ENCODE peak calls at places on chromosomes 11 and 22, in four cellular contexts. K is mesendoderm, J is psoas muscle, B is HCT116. L is an unnamed sample. For H3K36me3 and H3K27me3, the result is how much of the 10 kb centered on the place peaks cover.

GRCh38 chr22:50408311-50408710 is 65.2 kb downstream of the PPP6R2 start:
- DNase-seq in K (no peak), J (no peak), B (no peak), L (no peak)

GRCh38 chr22:18954333-18954732 is 18.2 kb upstream of the PRODH start:
- DNase-seq in K (peak), J (peak), B (no peak), L (peak)

GRCh38 chr11:128565881-128566280 is 21.5 kb downstream of the ETS1 start:
- DNase-seq in K (peak), J (no peak), B (no peak), L (no peak)

GRCh38 chr11:88229303-88229702 is 54.1 kb upstream of the RAB38 start:
- DNase-seq in K (no peak), J (no peak), B (no peak), L (no peak)

GRCh38 chr11:115301029-115301428 is 203.2 kb downstream of the CADM1 start:
- DNase-seq in K (no peak), J (no peak), B (no peak), L (no peak)

GRCh38 chr11:89347071-89347470 is 144.1 kb downstream of the NOX4 start:
- DNase-seq in K (no peak), J (no peak), B (no peak), L (no peak)

GRCh38 chr11:113907155-113907554 is 2.6 kb downstream of the HTR3B start:
- DNase-seq in K (no peak), J (no peak), B (no peak), L (no peak)

GRCh38 chr22:23856721-23857605 is 712 bp upstream of the SLC2A11 start:
- DNase-seq in K (peak), J (peak), B (no peak), L (peak)

GRCh38 chr11:67312187-67313021 is 9.1 kb downstream of the SSH3 start:
- DNase-seq in K (no peak), J (no peak), B (no peak), L (no peak)

GRCh38 chr11:13769188-13769587 is 100.7 kb downstream of the FAR1 start:
- DNase-seq in K (no peak), J (no peak), B (no peak), L (no peak)

GRCh38 chr11:96033569-96033968 is 109.7 kb upstream of the MTMR2 start:
- DNase-seq in K (no peak), J (no peak), B (no peak), L (no peak)

GRCh38 chr11:312092-312816 is 1.6 kb upstream of the IFITM1 start:
- DNase-seq in K (no peak), J (peak), B (no peak), L (no peak)

GRCh38 chr11:73152861-73153483 is 10.9 kb upstream of the FCHSD2 start:
- DNase-seq in K (no peak), J (no peak), B (no peak), L (peak)

GRCh38 chr22:44451016-44451415 is 47.0 kb downstream of the RTL6 start:
- DNase-seq in K (no peak), J (no peak), B (no peak), L (no peak)

GRCh38 chr22:19615001-19615461 is 90.8 kb upstream of the CLDN5 start:
- DNase-seq in K (no peak), J (no peak), B (no peak), L (peak)

GRCh38 chr11:72813740-72814138 is 472 bp upstream of the ATG16L2 start:
- DNase-seq in K (no peak), J (peak), B (peak), L (no peak)

GRCh38 chr11:68215087-68215445 is 2.0 kb upstream of the KMT5B start:
- DNase-seq in K (no peak), J (no peak), B (no peak), L (peak)

GRCh38 chr22:43113516-43114251 is 3.1 kb downstream of the BIK start:
- DNase-seq in K (no peak), J (no peak), B (no peak), L (no peak)

GRCh38 chr11:116379185-116379828 is 393.5 kb downstream of the BUD13 start:
- DNase-seq in K (peak), J (no peak), B (no peak), L (peak)

GRCh38 chr11:103051986-103052385 is 40.0 kb downstream of the DCUN1D5 start:
- DNase-seq in K (no peak), J (no peak), B (no peak), L (no peak)

GRCh38 chr11:73189315-73189714 is 28.8 kb upstream of the P2RY2 start:
- DNase-seq in K (no peak), J (no peak), B (no peak), L (no peak)

GRCh38 chr22:43706151-43706550 is 106.0 kb downstream of the EFCAB6 start:
- DNase-seq in K (peak), J (no peak), B (no peak), L (no peak)

GRCh38 chr11:91248199-91248807 is 976.3 kb upstream of the FAT3 start:
- DNase-seq in K (peak), J (no peak), B (peak), L (no peak)

GRCh38 chr22:39940757-39941305 is 19.4 kb upstream of the TMA7B start:
- DNase-seq in K (peak), J (no peak), B (no peak), L (peak)

GRCh38 chr22:47587361-47587760 is 824.9 kb downstream of the TBC1D22A start:
- DNase-seq in K (no peak), J (no peak), B (no peak), L (no peak)

GRCh38 chr22:48960576-48960975 is 867.1 kb downstream of the BRD1 start:
- DNase-seq in K (no peak), J (no peak), B (no peak), L (no peak)

GRCh38 chr22:19271856-19272535 is 19.5 kb downstream of the CLTCL1 start:
- DNase-seq in K (no peak), J (no peak), B (no peak), L (no peak)

GRCh38 chr11:61654397-61654829 is 25.8 kb upstream of the DAGLA start:
- DNase-seq in K (no peak), J (peak), B (no peak), L (peak)

GRCh38 chr11:5280582-5281102 is 10.9 kb upstream of the HBE1 start:
- DNase-seq in K (peak), J (peak), B (peak), L (peak)

GRCh38 chr11:112481893-112482292 is 221.2 kb upstream of the PLET1 start:
- DNase-seq in K (peak), J (no peak), B (no peak), L (no peak)

GRCh38 chr11:123587044-123587443 is 67.4 kb downstream of the SCN3B start:
- DNase-seq in K (no peak), J (no peak), B (no peak), L (no peak)

GRCh38 chr11:129259950-129260349 is 67.8 kb upstream of the ARHGAP32 start:
- DNase-seq in K (peak), J (no peak), B (no peak), L (no peak)

GRCh38 chr22:20552450-20552894 is 45.1 kb downstream of the MED15 start:
- DNase-seq in K (no peak), J (peak), B (no peak), L (no peak)

GRCh38 chr11:116276051-116277044 is 496.4 kb downstream of the BUD13 start:
- DNase-seq in K (peak), J (peak), B (peak), L (peak)

GRCh38 chr22:49344196-49344595 is 483.5 kb downstream of the BRD1 start:
- DNase-seq in K (no peak), J (no peak), B (no peak), L (no peak)

GRCh38 chr11:106827687-106828086 is 190.6 kb downstream of the GUCY1A2 start:
- DNase-seq in K (no peak), J (no peak), B (no peak), L (no peak)
- H3K4me3 ChIP-seq in K (no peak), J (no peak), B (no peak), L (no peak)

GRCh38 chr11:27621440-27622161 is 78.7 kb downstream of the BDNF start:
- DNase-seq in K (no peak), J (no peak), B (no peak), L (no peak)
- H3K36me3 ChIP-seq in K (under half), J (under half), B (under half), L (half or more)

DNA sequence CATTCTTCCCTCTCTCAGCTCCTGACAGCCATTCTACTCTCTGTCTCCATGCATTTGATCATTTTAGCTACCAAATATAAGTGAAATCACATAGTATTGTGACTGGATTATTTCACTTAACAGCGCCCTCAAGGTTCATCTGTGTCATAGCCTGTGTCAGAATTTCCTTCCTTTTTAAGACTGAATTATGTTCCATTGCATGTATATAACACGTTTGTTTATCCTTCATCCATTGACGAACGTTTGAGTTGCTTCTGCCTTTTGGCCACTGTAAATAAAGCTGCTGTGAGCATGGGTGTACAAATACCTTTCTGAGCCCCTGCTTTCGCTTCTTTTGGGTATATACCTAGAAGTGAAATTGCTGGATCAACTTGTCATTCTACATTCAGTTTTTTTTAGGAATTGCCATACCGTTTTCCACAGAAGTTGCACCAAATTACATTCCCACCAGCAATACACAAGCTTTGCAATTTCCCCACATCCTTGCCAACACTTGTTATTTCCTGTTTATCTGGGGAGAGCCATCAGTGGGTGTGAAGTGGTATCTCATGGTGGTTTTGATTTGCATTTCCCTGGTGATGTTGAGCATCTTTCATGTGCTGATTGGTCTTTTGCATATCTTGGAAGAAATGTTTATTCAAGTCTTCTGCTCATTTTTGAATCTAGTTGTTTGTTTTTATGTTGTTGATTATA is 17.5 kb downstream of the GLB1L2 start:
- DNase-seq in K (peak), J (no peak), B (no peak), L (no peak)
- H3K27me3 ChIP-seq in K (under half), J (under half), B (under half), L (under half)

DNA sequence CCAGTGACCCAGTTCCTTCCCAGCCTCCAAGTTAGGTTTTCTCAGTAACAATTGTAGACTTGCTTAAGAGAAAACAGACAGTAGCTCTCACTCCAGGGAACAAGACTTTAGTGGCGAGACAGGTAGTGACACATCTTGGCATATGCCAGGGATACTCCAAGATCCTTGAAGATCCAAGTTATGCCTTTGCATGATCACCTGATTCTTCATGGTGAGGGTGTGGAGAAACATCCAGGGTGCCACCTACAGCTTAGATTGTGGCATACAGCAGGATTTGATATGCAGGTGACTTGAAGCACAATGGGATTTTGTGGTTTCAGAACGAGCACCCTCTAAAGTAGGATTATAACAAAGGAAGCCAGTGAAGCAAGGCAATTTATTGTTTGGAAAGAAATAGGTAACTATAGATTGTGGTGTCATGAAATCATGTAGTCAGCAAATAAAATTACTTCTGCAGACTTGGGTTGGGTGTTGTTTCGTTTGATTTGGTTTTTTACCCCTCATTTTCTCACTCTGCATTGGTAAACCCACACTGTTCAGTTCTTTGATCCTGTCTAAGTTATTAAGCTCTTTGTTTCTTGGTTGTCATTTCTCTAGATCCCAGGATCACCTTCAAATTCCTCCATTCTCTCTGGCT is 9.2 kb downstream of the POU2AF3 start:
- DNase-seq in K (no peak), J (no peak), B (no peak), L (no peak)
- H3K4me3 ChIP-seq in K (no peak), J (no peak), B (no peak), L (no peak)

DNA sequence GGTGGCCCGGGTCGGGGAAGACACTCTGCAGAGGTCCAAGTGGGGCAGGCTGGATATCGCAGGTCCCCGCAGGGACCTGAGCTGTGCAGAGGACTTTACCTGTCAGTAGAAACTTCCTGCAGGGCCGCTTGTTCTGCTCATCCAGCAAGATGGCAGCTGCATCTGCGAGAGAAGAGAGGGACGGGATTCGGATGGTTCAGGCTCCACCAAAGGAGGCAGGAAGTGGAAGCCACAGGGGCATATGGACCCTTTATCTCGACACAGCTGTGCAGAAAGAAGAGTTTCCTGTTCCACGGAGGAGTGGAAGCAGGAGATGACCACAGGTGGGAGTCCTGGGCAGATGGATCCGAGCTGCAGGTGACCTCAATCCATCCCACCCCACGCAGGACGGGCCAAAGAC is 22.5 kb downstream of the CABP7 start:
- DNase-seq in K (no peak), J (no peak), B (no peak), L (peak)
- H3K36me3 ChIP-seq in K (under half), J (under half), B (under half), L (under half)

GRCh38 chr22:37258810-37259472 is 14.9 kb upstream of the RAC2 start:
- DNase-seq in K (peak), J (no peak), B (no peak), L (no peak)

GRCh38 chr22:37262346-37262745 is 18.3 kb upstream of the RAC2 start:
- DNase-seq in K (no peak), J (no peak), B (no peak), L (no peak)

GRCh38 chr22:37259540-37260029 is 15.5 kb upstream of the RAC2 start:
- DNase-seq in K (peak), J (no peak), B (peak), L (peak)

GRCh38 chr22:37260939-37261338 is 16.9 kb upstream of the RAC2 start:
- DNase-seq in K (peak), J (peak), B (peak), L (peak)

GRCh38 chr22:37260396-37260795 is 16.3 kb upstream of the RAC2 start:
- DNase-seq in K (no peak), J (no peak), B (no peak), L (no peak)
- H3K27me3 ChIP-seq in K (under half), J (under half), B (under half), L (under half)

GRCh38 chr22:45577746-45578523 is 75.3 kb downstream of the FBLN1 start:
- DNase-seq in K (peak), J (peak), B (peak), L (peak)
- H3K4me3 ChIP-seq in K (no peak), J (no peak), B (no peak), L (no peak)

DNA sequence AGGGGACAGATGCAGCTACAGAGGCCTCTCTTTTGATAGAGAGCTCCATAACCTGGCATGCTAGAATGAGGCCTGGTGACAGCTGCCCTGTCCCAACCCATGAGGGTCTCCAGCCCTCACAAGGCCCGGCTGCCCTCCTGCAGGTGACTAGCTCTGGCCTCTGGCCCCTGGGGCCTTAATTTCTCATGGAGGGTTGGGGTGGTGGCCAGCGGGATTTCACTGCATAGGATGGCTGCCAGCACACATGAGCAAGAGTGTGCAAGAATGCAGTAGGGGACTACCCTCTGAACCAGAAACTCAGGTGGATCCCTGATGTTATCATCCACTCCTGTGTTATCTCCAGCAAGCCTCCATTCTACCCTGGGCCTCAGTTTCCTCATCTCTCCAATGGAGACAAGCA is 334.5 kb downstream of the MN1 start:
- DNase-seq in K (no peak), J (no peak), B (no peak), L (no peak)
- H3K36me3 ChIP-seq in K (under half), J (under half), B (under half), L (under half)

GRCh38 chr11:69496202-69496557 is 14.7 kb downstream of the LINC01488 start:
- DNase-seq in K (no peak), J (peak), B (no peak), L (peak)
- H3K27me3 ChIP-seq in K (under half), J (under half), B (under half), L (under half)

DNA sequence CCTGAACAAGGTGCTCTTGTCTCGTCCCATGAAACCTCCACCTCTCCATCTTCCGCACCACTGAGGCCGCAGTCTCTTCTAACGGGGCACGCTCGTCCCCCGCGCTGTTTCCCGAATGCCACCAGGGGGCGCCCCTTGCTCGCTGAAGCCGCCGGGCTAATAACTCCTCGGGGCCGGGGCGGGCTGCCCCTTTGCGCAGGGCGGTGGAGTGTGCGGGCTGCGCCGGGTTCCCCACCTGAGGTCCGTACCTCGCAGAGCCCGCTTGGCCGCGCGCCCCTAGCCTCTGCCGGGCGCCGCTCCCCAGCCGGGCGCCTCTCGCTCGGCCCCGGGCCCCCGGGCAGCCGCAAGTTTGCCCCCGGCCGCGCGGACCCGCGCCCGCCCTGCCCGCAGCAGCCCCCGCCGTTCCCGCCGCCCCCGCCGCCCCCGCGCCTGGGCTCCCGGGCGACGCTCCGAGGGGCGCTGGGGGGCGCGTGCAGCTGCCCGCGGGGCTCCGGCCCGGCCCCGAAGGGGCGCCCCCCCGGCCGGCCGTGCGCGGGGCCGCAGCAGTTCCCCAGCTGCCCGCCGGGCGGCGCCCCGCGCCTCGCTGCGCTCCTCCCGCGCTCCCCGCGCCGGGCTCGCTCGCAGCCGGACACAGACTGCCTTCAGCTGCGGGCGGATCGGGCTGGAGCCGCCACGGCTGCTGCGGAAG is at the start of gene GRIK4:
- DNase-seq in K (peak), J (peak), B (peak), L (peak)
- H3K4me3 ChIP-seq in K (no peak), J (peak), B (peak), L (peak)

L was measured in H7.